ENCODE peak calls at places on chromosomes 11 and 22, in four cellular contexts. O, P, L and S are unnamed samples.

GRCh38 chr11:84963240-84963639 is 663.9 kb downstream of the DLG2 start:
- DNase-seq in P (no peak), L (no peak), O (no peak), S (no peak)

GRCh38 chr11:71182791-71183556 is 69.4 kb downstream of the SHANK2 start:
- DNase-seq in P (no peak), L (no peak), O (no peak), S (no peak)

GRCh38 chr11:99519095-99519494 is 498.3 kb downstream of the CNTN5 start:
- DNase-seq in O (no peak), L (no peak), P (no peak), S (no peak)

GRCh38 chr11:130213979-130214281 is 54.3 kb downstream of the ST14 start:
- DNase-seq in O (no peak), P (no peak), L (no peak), S (no peak)

GRCh38 chr22:45059296-45059695 is 49.5 kb upstream of the PHF21B start:
- DNase-seq in O (no peak), P (no peak), L (no peak), S (no peak)

GRCh38 chr22:36144886-36145541 is 15.5 kb downstream of the APOL3 start:
- DNase-seq in L (peak), P (peak), O (peak), S (no peak)

GRCh38 chr11:19633276-19633675 is 79.4 kb upstream of the NAV2 start:
- DNase-seq in L (no peak), P (no peak), O (no peak), S (no peak)

GRCh38 chr11:19225599-19225998 is 15.1 kb downstream of the E2F8 start:
- DNase-seq in P (no peak), O (no peak), L (no peak), S (no peak)

GRCh38 chr11:75982309-75982708 is 167.3 kb downstream of the UVRAG start:
- DNase-seq in P (peak), L (no peak), O (no peak), S (no peak)

GRCh38 chr11:32325725-32326124 is 109.6 kb downstream of the WT1 start:
- DNase-seq in L (no peak), O (no peak), P (no peak), S (no peak)

GRCh38 chr11:64887234-64887756 is 8.9 kb upstream of the EHD1 start:
- DNase-seq in P (no peak), O (no peak), L (no peak), S (no peak)

GRCh38 chr11:17798716-17799115 is 64.1 kb downstream of the KCNC1 start:
- DNase-seq in L (no peak), O (no peak), P (no peak), S (no peak)

GRCh38 chr11:18771266-18772035 is 20.1 kb downstream of the PTPN5 start:
- DNase-seq in P (no peak), L (no peak), O (no peak), S (no peak)

GRCh38 chr11:44298862-44299261 is 11.1 kb downstream of the ALX4 start:
- DNase-seq in O (no peak), L (no peak), P (no peak), S (no peak)

GRCh38 chr11:126311464-126312291 is 7.8 kb downstream of the DCPS start:
- DNase-seq in O (no peak), P (no peak), L (no peak), S (no peak)

GRCh38 chr11:32034149-32034548 is 56.7 kb upstream of the RCN1 start:
- DNase-seq in P (no peak), L (no peak), O (no peak), S (no peak)

GRCh38 chr11:16572946-16573345 is 165.5 kb upstream of the C11orf58 start:
- DNase-seq in L (no peak), O (peak), P (no peak), S (no peak)

GRCh38 chr11:13337986-13338436 is 60.4 kb downstream of the BMAL1 start:
- DNase-seq in P (no peak), L (no peak), O (no peak), S (no peak)

GRCh38 chr22:49719046-49719445 is 108.6 kb downstream of the BRD1 start:
- DNase-seq in O (no peak), P (no peak), L (no peak), S (no peak)

GRCh38 chr22:40183029-40183581 is 5.4 kb downstream of the TNRC6B start:
- DNase-seq in L (no peak), O (peak), P (no peak), S (no peak)

GRCh38 chr11:127965947-127966668 is 621.2 kb downstream of the ETS1 start:
- DNase-seq in O (no peak), L (no peak), P (no peak), S (no peak)

GRCh38 chr22:19038164-19038546 is 84.1 kb downstream of the DGCR2 start:
- DNase-seq in L (no peak), P (no peak), O (no peak), S (no peak)

GRCh38 chr22:20852076-20852475 is 6.5 kb downstream of the PI4KA start:
- DNase-seq in O (no peak), L (no peak), P (peak), S (no peak)

GRCh38 chr11:12248330-12248729 is 129.0 kb upstream of the PARVA start:
- DNase-seq in O (peak), P (no peak), L (no peak), S (no peak)

GRCh38 chr11:68375337-68375736 is 62.9 kb downstream of the LRP5 start:
- DNase-seq in P (no peak), L (no peak), O (no peak), S (no peak)

DNA sequence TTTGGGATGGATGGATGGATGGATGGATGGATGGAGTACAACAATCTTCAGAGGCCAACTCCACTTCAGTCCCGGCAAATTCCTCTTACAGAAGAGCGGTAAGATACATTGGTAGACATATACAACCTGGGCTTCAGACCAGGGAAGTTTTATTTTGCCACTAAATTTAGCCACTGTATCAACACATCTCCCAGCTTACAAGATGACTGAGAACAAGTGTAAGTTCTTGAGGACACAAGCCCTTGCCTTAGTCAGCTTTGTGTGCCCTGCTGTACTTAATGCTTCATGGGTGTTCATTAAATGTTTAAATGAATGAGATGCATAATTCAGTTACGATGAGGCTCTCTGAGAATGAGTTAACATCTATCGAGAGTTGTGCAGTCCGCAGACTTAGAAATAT is 127.7 kb downstream of the COMMD9 start:
- DNase-seq in P (no peak), L (no peak), O (no peak), S (no peak)
- TF ChIP-seq TAF1 in P (no peak), L (no peak), O (no peak), S (no peak)

GRCh38 chr11:66476173-66476840 is 3.9 kb upstream of the DPP3 start:
- DNase-seq in L (no peak), O (no peak), P (no peak), S (no peak)

GRCh38 chr11:66475349-66476172 is 4.7 kb upstream of the DPP3 start:
- DNase-seq in P (no peak), O (no peak), L (no peak), S (no peak)

GRCh38 chr11:66478823-66479740 is 1.2 kb upstream of the DPP3 start:
- DNase-seq in P (peak), L (no peak), O (peak), S (peak)

GRCh38 chr11:66476841-66477251 is 3.4 kb upstream of the DPP3 start:
- DNase-seq in L (no peak), O (no peak), P (no peak), S (no peak)

GRCh38 chr11:66477256-66478201 is 2.7 kb upstream of the DPP3 start:
- DNase-seq in P (no peak), O (no peak), L (no peak), S (no peak)
- TF ChIP-seq POLR2A in P (no peak), O (no peak), L (no peak), S (no peak)

DNA sequence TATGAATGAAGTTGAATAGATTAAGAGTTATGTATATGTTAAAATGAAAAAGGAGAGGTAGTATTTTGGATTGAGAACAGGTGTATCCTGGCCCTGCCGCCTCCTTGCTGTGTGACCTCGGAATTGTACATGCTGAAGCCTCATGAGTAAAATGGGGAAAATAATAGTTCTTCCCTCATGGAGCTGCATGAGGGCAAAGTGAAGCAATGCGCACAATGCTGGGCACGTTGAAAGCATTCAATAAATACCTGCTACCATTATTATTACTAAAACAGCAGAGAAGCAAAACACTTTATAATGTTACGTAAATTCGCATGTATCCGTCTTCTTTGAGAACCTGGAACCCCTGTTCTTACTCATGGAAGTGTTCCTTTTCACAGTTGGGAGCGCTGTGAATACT is 5.7 kb downstream of the AMOTL1 start:
- DNase-seq in O (no peak), L (no peak), P (no peak), S (no peak)
- TF ChIP-seq TAF1 in O (no peak), L (no peak), P (no peak), S (no peak)

GRCh38 chr11:96424693-96425092 is 34.9 kb downstream of the JRKL start:
- DNase-seq in L (no peak), O (no peak), P (no peak), S (no peak)

GRCh38 chr11:96430668-96431067 is 40.9 kb downstream of the JRKL start:
- DNase-seq in P (no peak), O (no peak), L (no peak), S (no peak)

DNA sequence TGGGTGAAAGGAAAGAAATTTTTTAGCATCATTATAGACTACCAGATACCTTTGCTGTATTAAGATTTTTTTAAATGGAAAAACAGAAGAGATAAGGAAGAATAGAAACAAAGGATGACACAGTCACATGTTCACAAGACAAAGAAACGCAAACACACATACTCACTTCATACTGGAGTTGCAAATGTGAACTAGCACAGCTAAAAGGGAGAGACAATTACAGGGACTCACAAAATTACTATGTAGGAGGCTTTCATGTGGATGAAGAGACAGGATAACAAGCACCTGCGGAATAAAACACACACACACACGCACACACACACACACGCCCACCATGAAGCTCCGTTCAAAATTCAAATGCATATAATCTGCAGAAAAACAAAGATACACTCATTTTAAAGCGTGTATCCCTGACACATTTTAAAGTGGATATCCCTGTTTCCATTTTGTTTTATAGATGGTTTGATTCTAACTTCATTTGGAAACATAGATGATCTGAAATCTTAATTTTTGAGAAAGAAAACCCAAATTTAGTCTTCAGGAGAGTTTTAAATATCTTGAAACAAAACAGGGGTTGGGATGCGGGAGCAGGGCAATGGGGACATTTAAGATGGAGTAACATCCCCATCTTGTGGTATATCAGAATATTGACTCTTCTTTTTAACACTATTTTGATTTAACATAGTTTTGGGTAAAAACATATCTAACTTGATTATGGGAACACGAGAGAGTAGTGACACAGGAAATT is 36.7 kb downstream of the JRKL start:
- DNase-seq in P (peak), O (peak), L (no peak), S (no peak)
- TF ChIP-seq POLR2A in P (no peak), O (no peak), L (no peak), S (no peak)

GRCh38 chr22:31980628-31981027 is 36.3 kb downstream of the YWHAH start:
- DNase-seq in L (no peak), O (no peak), P (no peak), S (no peak)

GRCh38 chr22:31977141-31977781 is 32.9 kb downstream of the YWHAH start:
- DNase-seq in L (peak), O (peak), P (peak), S (peak)

GRCh38 chr22:31973739-31974138 is 29.4 kb downstream of the YWHAH start:
- DNase-seq in O (no peak), L (no peak), P (no peak), S (no peak)

GRCh38 chr22:31972180-31972579 is 27.8 kb downstream of the YWHAH start:
- DNase-seq in P (no peak), L (no peak), O (no peak), S (no peak)

DNA sequence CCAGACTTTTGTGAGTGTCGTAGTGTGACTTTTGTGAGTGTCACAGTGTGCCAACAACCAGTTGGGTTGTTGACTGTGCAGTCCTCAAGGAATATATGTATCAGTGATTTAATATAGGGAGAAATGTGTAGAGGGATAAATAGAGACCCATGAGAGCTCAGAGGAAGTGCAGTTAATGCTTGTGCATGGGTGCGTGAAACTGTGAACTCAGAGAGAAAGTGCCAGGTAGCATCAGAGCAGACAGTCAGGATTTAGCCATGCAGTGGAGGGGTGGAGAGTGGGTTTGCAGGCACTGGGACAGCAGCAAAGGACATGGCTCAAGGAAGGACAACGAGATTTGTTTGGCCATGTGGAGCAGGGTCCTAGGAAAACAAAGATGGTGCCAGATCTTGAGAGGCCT is 33.6 kb downstream of the YWHAH start:
- DNase-seq in L (no peak), O (no peak), P (no peak), S (no peak)
- TF ChIP-seq TAF1 in L (no peak), O (no peak), P (no peak), S (no peak)

GRCh38 chr22:25112538-25113253 is 87.0 kb upstream of the CRYBB3 start:
- DNase-seq in O (peak), P (no peak), L (no peak), S (no peak)

GRCh38 chr22:25111579-25112517 is 87.8 kb upstream of the CRYBB3 start:
- DNase-seq in P (no peak), O (no peak), L (no peak), S (no peak)

GRCh38 chr22:25114369-25115362 is 85.0 kb upstream of the CRYBB3 start:
- DNase-seq in L (no peak), P (no peak), O (peak), S (no peak)

GRCh38 chr22:25110846-25111578 is 88.6 kb upstream of the CRYBB3 start:
- DNase-seq in O (peak), P (peak), L (peak), S (peak)

GRCh38 chr22:25113316-25113721 is 86.3 kb upstream of the CRYBB3 start:
- DNase-seq in P (no peak), O (no peak), L (no peak), S (no peak)
- TF ChIP-seq POLR2A in P (no peak), O (no peak), L (no peak), S (no peak)

DNA sequence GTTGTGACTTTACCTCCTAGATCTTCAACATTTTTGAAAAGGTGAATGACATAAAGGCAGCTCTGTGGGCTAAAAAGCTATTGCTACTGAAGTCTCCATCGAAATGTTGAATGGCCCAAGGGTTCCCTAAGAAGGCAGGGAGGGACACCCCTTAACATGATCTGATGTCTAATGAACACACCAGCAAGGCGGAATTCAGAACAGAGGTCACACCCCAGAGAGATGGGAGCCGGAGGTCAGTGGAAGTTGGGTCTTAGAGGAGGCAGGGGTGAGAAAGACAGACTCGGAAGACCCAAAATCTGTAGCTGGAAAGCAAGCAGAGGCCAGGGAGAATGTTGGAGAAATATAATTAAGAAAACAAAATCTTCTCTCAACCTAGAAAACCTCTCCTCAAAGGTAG is 79.0 kb downstream of the TRIM29 start:
- DNase-seq in O (no peak), P (no peak), L (no peak), S (no peak)
- TF ChIP-seq TAF1 in O (no peak), P (no peak), L (no peak), S (no peak)